ENCODE peak calls at places on chromosomes 5 and 9, in five cellular contexts. One of them, this sample, is unnamed.

GRCh38 chr5:78056901-78057514 is 237.5 kb downstream of the AP3B1 start:
- DNase-seq in mesenchymal stem cell: no peak
- DNase-seq in H9: no peak
- DNase-seq in H1: no peak
- DNase-seq in neuronal stem cell: no peak
- DNase-seq in this sample: no peak

GRCh38 chr5:25090818-25091217 is 446.0 kb upstream of the CDH10 start:
- DNase-seq in neuronal stem cell: no peak
- DNase-seq in H9: no peak
- DNase-seq in mesenchymal stem cell: no peak
- DNase-seq in H1: no peak
- DNase-seq in this sample: no peak

GRCh38 chr5:75190227-75190626 is 46.5 kb downstream of the ANKRD31 start:
- DNase-seq in neuronal stem cell: no peak
- DNase-seq in H1: no peak
- DNase-seq in mesenchymal stem cell: no peak
- DNase-seq in H9: no peak
- DNase-seq in this sample: no peak

GRCh38 chr5:175516933-175517823 is 38.8 kb downstream of the SFXN1 start:
- DNase-seq in H1: no peak
- DNase-seq in mesenchymal stem cell: no peak
- DNase-seq in H9: no peak
- DNase-seq in neuronal stem cell: no peak
- DNase-seq in this sample: no peak

GRCh38 chr5:149837680-149838269 is 106.8 kb downstream of the PDE6A start:
- DNase-seq in neuronal stem cell: peak
- DNase-seq in mesenchymal stem cell: peak
- DNase-seq in H9: peak
- DNase-seq in H1: peak
- DNase-seq in this sample: peak

GRCh38 chr5:145429170-145429569 is 406.0 kb downstream of the PRELID2 start:
- DNase-seq in mesenchymal stem cell: no peak
- DNase-seq in H1: no peak
- DNase-seq in neuronal stem cell: no peak
- DNase-seq in H9: no peak
- DNase-seq in this sample: no peak

GRCh38 chr5:133918731-133919130 is 49.7 kb downstream of the C5orf15 start:
- DNase-seq in H1: no peak
- DNase-seq in mesenchymal stem cell: no peak
- DNase-seq in H9: no peak
- DNase-seq in neuronal stem cell: no peak
- DNase-seq in this sample: no peak

GRCh38 chr9:97411789-97412627 is at the start of gene TDRD7:
- DNase-seq in mesenchymal stem cell: peak
- DNase-seq in H9: peak
- DNase-seq in H1: peak
- DNase-seq in neuronal stem cell: peak
- DNase-seq in this sample: peak

GRCh38 chr9:1458503-1458902 is 408.3 kb downstream of the DMRT2 start:
- DNase-seq in H9: no peak
- DNase-seq in mesenchymal stem cell: no peak
- DNase-seq in H1: no peak
- DNase-seq in neuronal stem cell: no peak
- DNase-seq in this sample: peak

GRCh38 chr5:176780951-176781350 is 29.4 kb upstream of the UNC5A start:
- DNase-seq in H9: peak
- DNase-seq in H1: no peak
- DNase-seq in mesenchymal stem cell: no peak
- DNase-seq in neuronal stem cell: no peak
- DNase-seq in this sample: no peak

GRCh38 chr5:123124495-123125171 is 35.6 kb downstream of the PRDM6 start:
- DNase-seq in H9: no peak
- DNase-seq in neuronal stem cell: no peak
- DNase-seq in mesenchymal stem cell: no peak
- DNase-seq in H1: no peak
- DNase-seq in this sample: no peak

GRCh38 chr5:1536298-1537165 is 12.8 kb upstream of the LPCAT1 start:
- DNase-seq in H1: peak
- DNase-seq in H9: peak
- DNase-seq in neuronal stem cell: no peak
- DNase-seq in mesenchymal stem cell: peak
- DNase-seq in this sample: peak

GRCh38 chr5:93887678-93888077 is 146.3 kb upstream of the POU5F2 start:
- DNase-seq in H9: no peak
- DNase-seq in neuronal stem cell: no peak
- DNase-seq in H1: no peak
- DNase-seq in mesenchymal stem cell: no peak
- DNase-seq in this sample: no peak

GRCh38 chr5:84430863-84431663 is 46.4 kb upstream of the EDIL3 start:
- DNase-seq in mesenchymal stem cell: no peak
- DNase-seq in H9: no peak
- DNase-seq in neuronal stem cell: no peak
- DNase-seq in H1: no peak
- DNase-seq in this sample: no peak

GRCh38 chr9:2367970-2368369 is 253.6 kb upstream of the VLDLR start:
- DNase-seq in H1: no peak
- DNase-seq in H9: peak
- DNase-seq in neuronal stem cell: no peak
- DNase-seq in mesenchymal stem cell: no peak
- DNase-seq in this sample: no peak

GRCh38 chr9:93114169-93114983 is 18.4 kb downstream of the CARD19 start:
- DNase-seq in H1: no peak
- DNase-seq in neuronal stem cell: no peak
- DNase-seq in mesenchymal stem cell: no peak
- DNase-seq in H9: no peak
- DNase-seq in this sample: no peak

GRCh38 chr5:158898185-158899177 is 201.2 kb downstream of the EBF1 start:
- DNase-seq in H1: no peak
- DNase-seq in neuronal stem cell: no peak
- DNase-seq in mesenchymal stem cell: no peak
- DNase-seq in H9: no peak
- DNase-seq in this sample: no peak

GRCh38 chr5:27494845-27495244 is 456.5 kb upstream of the CDH9 start:
- DNase-seq in H9: no peak
- DNase-seq in neuronal stem cell: no peak
- DNase-seq in mesenchymal stem cell: peak
- DNase-seq in H1: no peak
- DNase-seq in this sample: peak

GRCh38 chr9:37229882-37230482 is 109.6 kb downstream of the ZCCHC7 start:
- DNase-seq in H1: no peak
- DNase-seq in neuronal stem cell: no peak
- DNase-seq in mesenchymal stem cell: peak
- DNase-seq in H9: no peak
- DNase-seq in this sample: no peak

GRCh38 chr9:86324308-86324707 is 29.9 kb downstream of the TUT7 start:
- DNase-seq in mesenchymal stem cell: no peak
- DNase-seq in H9: no peak
- DNase-seq in H1: no peak
- DNase-seq in neuronal stem cell: no peak
- DNase-seq in this sample: no peak

GRCh38 chr9:9950813-9951212 is 662.0 kb downstream of the PTPRD start:
- DNase-seq in neuronal stem cell: no peak
- DNase-seq in H9: no peak
- DNase-seq in H1: no peak
- DNase-seq in mesenchymal stem cell: no peak
- DNase-seq in this sample: no peak

GRCh38 chr5:32143991-32144636 is 30.0 kb downstream of the GOLPH3 start:
- DNase-seq in neuronal stem cell: no peak
- DNase-seq in H1: no peak
- DNase-seq in H9: no peak
- DNase-seq in mesenchymal stem cell: no peak
- DNase-seq in this sample: no peak

GRCh38 chr5:72860499-72860898 is 44.0 kb downstream of the TNPO1 start:
- DNase-seq in neuronal stem cell: no peak
- DNase-seq in H1: no peak
- DNase-seq in mesenchymal stem cell: peak
- DNase-seq in H9: no peak
- DNase-seq in this sample: no peak

GRCh38 chr9:117403403-117403811 is 11.4 kb downstream of the ASTN2 start:
- DNase-seq in H1: no peak
- DNase-seq in H9: no peak
- DNase-seq in mesenchymal stem cell: no peak
- DNase-seq in neuronal stem cell: no peak
- DNase-seq in this sample: no peak

GRCh38 chr5:172748341-172748843 is 22.6 kb downstream of the DUSP1 start:
- DNase-seq in H9: peak
- DNase-seq in H1: peak
- DNase-seq in neuronal stem cell: no peak
- DNase-seq in mesenchymal stem cell: peak
- DNase-seq in this sample: peak

GRCh38 chr5:179697993-179698934 is 503 bp upstream of the CANX start:
- DNase-seq in neuronal stem cell: peak
- DNase-seq in mesenchymal stem cell: peak
- DNase-seq in H1: peak
- DNase-seq in H9: peak
- DNase-seq in this sample: peak

GRCh38 chr9:2338770-2339169 is 282.8 kb upstream of the VLDLR start:
- DNase-seq in H1: no peak
- DNase-seq in mesenchymal stem cell: no peak
- DNase-seq in H9: no peak
- DNase-seq in neuronal stem cell: no peak
- DNase-seq in this sample: no peak

GRCh38 chr5:135038829-135039525 is 4.9 kb upstream of the PITX1 start:
- DNase-seq in neuronal stem cell: no peak
- DNase-seq in mesenchymal stem cell: peak
- DNase-seq in H1: no peak
- DNase-seq in H9: no peak
- DNase-seq in this sample: no peak
- H3K27ac ChIP-seq in neuronal stem cell: no peak
- H3K27ac ChIP-seq in mesenchymal stem cell: no peak
- H3K27ac ChIP-seq in H1: no peak
- H3K27ac ChIP-seq in H9: no peak
- H3K27ac ChIP-seq in this sample: no peak

GRCh38 chr9:133168432-133168831 is 4.7 kb upstream of the GBGT1 start:
- DNase-seq in H1: no peak
- DNase-seq in H9: no peak
- DNase-seq in neuronal stem cell: no peak
- DNase-seq in mesenchymal stem cell: peak
- DNase-seq in this sample: no peak
- H2BK12ac ChIP-seq in H1: no peak
- H2BK12ac ChIP-seq in H9: no peak
- H2BK12ac ChIP-seq in neuronal stem cell: no peak
- H2BK12ac ChIP-seq in mesenchymal stem cell: no peak
- H2BK12ac ChIP-seq in this sample: no peak

DNA sequence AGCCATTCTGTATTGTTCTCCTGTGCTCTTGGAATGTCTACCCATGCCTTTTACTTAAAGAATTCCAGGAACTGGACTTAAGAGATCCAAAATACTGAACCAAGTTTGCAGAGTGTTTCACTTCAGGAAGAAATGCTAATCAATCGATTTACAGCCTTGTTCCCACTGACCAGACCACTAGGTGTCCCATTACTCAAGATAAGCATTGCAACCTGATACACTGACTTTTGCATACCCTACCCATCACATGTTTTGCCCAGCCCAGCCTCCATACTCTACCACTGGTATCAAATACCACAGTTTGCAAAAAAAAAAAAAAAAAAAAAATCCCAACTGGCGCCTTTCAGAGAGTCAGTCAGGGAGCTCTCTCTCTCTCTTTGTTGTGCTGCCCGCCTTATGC is 550.8 kb downstream of the CDH9 start:
- DNase-seq in neuronal stem cell: no peak
- DNase-seq in H9: no peak
- DNase-seq in H1: no peak
- DNase-seq in mesenchymal stem cell: no peak
- DNase-seq in this sample: no peak
- H3K27ac ChIP-seq in neuronal stem cell: peak
- H3K27ac ChIP-seq in H9: no peak
- H3K27ac ChIP-seq in H1: no peak
- H3K27ac ChIP-seq in mesenchymal stem cell: no peak
- H3K27ac ChIP-seq in this sample: no peak

DNA sequence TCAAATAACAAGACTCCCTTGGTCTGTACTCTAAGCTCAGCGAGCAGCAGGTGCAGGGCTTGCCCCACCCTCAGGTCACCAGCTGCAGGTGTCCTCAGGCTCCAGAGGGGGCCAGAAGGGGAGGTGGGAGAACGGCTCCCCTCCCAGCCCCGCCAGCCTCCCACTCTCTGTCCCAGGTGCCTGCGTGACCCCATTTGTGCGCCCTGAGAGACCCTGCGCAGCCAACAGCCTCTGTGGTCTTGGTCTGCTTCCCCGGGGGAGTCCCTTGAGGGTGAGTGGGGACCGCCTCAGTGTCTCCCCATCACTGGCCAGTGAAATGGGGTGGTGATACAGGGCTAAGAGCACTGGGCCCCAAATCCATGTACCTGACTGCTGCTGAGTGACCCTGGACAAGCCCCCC is 62.3 kb upstream of the STXBP1 start:
- DNase-seq in H9: no peak
- DNase-seq in mesenchymal stem cell: no peak
- DNase-seq in H1: no peak
- DNase-seq in neuronal stem cell: no peak
- DNase-seq in this sample: no peak
- H2BK12ac ChIP-seq in H9: no peak
- H2BK12ac ChIP-seq in mesenchymal stem cell: no peak
- H2BK12ac ChIP-seq in H1: no peak
- H2BK12ac ChIP-seq in neuronal stem cell: no peak
- H2BK12ac ChIP-seq in this sample: no peak

GRCh38 chr5:116402235-116402634 is 172.4 kb downstream of the SEMA6A start:
- DNase-seq in mesenchymal stem cell: no peak
- DNase-seq in H9: no peak
- DNase-seq in H1: no peak
- DNase-seq in neuronal stem cell: no peak
- DNase-seq in this sample: no peak
- H3K27ac ChIP-seq in mesenchymal stem cell: no peak
- H3K27ac ChIP-seq in H9: no peak
- H3K27ac ChIP-seq in H1: no peak
- H3K27ac ChIP-seq in neuronal stem cell: no peak
- H3K27ac ChIP-seq in this sample: no peak

GRCh38 chr9:33651125-33651524 is 127.1 kb downstream of the ANKRD18B start:
- DNase-seq in neuronal stem cell: no peak
- DNase-seq in H9: peak
- DNase-seq in mesenchymal stem cell: no peak
- DNase-seq in H1: no peak
- DNase-seq in this sample: no peak
- H2BK12ac ChIP-seq in neuronal stem cell: no peak
- H2BK12ac ChIP-seq in H9: no peak
- H2BK12ac ChIP-seq in mesenchymal stem cell: no peak
- H2BK12ac ChIP-seq in H1: no peak
- H2BK12ac ChIP-seq in this sample: no peak